ENCODE peak calls at places on chromosome 18, in four cellular contexts. U is anterior cingulate cortex; T is activated T-cell treated with anti-CD3 and anti-CD28 coated beads, Interleukin-2, amount 50 U/mL, for 72 hours; D is iris pigment epithelial cell. O is an unnamed sample.
A peak's percentile ranks its signal among the peaks of the same experiment; 100 is the strongest.

GRCh38 chr18:76721207-76721996 is 101.0 kb upstream of the ZNF236 start:
- DNase-seq in U (no peak), T (peak; percentile 67), D (no peak), O (no peak)

GRCh38 chr18:35029103-35029502 is 12.1 kb upstream of the MAPRE2 start:
- DNase-seq in U (no peak), T (no peak), D (peak; percentile 67), O (no peak)

GRCh38 chr18:44725300-44726096 is 44.8 kb downstream of the SETBP1 start:
- DNase-seq in U (no peak), T (peak; percentile 75), D (peak; percentile 54), O (no peak)

GRCh38 chr18:26034850-26035497 is 55.4 kb downstream of the SS18 start:
- DNase-seq in U (no peak), T (no peak), D (no peak), O (no peak)

GRCh38 chr18:68301436-68301835 is 413.5 kb downstream of the TMX3 start:
- DNase-seq in U (no peak), T (no peak), D (no peak), O (no peak)

GRCh38 chr18:79771446-79772107 is 26.2 kb upstream of the KCNG2 start:
- DNase-seq in U (no peak), T (no peak), D (no peak), O (no peak)

GRCh38 chr18:75205760-75206109 is 3.2 kb downstream of the PTGR3 start:
- DNase-seq in U (no peak), T (no peak), D (no peak), O (no peak)

GRCh38 chr18:2846638-2847340 is at the start of gene EMILIN2:
- DNase-seq in U (no peak), T (peak; percentile 65), D (peak; percentile 26), O (no peak)

GRCh38 chr18:13725566-13726227 is 661 bp downstream of the FAM210A start:
- DNase-seq in U (no peak), T (no peak), D (peak; percentile 20), O (no peak)

GRCh38 chr18:74395006-74395405 is 62.1 kb downstream of the DIPK1C start:
- DNase-seq in U (no peak), T (no peak), D (no peak), O (no peak)

GRCh38 chr18:57768557-57769326 is 34.4 kb downstream of the ATP8B1 start:
- DNase-seq in U (no peak), T (no peak), D (peak; percentile 37), O (no peak)

GRCh38 chr18:53380063-53380639 is 844.3 kb downstream of the MBD2 start:
- DNase-seq in U (no peak), T (no peak), D (peak; percentile 36), O (peak; percentile 64)

GRCh38 chr18:77178559-77178958 is 46.0 kb upstream of the MBP start:
- DNase-seq in U (no peak), T (no peak), D (peak; percentile 30), O (no peak)

GRCh38 chr18:21599585-21600525 is 649 bp downstream of the ESCO1 start:
- DNase-seq in U (peak; percentile 17), T (peak; percentile 63), D (peak; percentile 39), O (no peak)